ENCODE peak calls at places on chromosomes 6 and 20, in six cellular contexts. Y is HCT116, C is heart left ventricle, K is A549, S is ovary, Z is esophagus squamous epithelium. E is an unnamed sample. For H3K4me1, the result is how much of the 10 kb centered on the place peaks cover.

GRCh38 chr6:152697634-152698033 is at the start of gene MYCT1:
- DNase-seq in Y (no peak), C (no peak), K (no peak), S (no peak), Z (no peak), E (no peak)

GRCh38 chr6:132715204-132715603 is 1.3 kb upstream of the VNN1 start:
- DNase-seq in Y (peak), C (no peak), K (peak), S (no peak), Z (no peak), E (no peak)

GRCh38 chr6:80336906-80337305 is 230.4 kb downstream of the BCKDHB start:
- DNase-seq in Y (no peak), C (no peak), K (no peak), S (no peak), Z (no peak), E (no peak)

GRCh38 chr20:34549291-34549928 is 9.1 kb upstream of the MAP1LC3A start:
- DNase-seq in Y (peak), C (peak), K (peak), S (no peak), Z (no peak), E (no peak)

GRCh38 chr6:109343518-109343917 is 38.7 kb downstream of the CD164 start:
- DNase-seq in Y (no peak), C (no peak), K (no peak), S (no peak), Z (no peak), E (no peak)

GRCh38 chr6:71551798-71552197 is 263.2 kb downstream of the OGFRL1 start:
- DNase-seq in Y (no peak), C (no peak), K (no peak), S (no peak), Z (no peak), E (no peak)

GRCh38 chr6:116462516-116462915 is 1.3 kb downstream of the CALHM6 start:
- DNase-seq in Y (no peak), C (no peak), K (no peak), S (no peak), Z (no peak), E (no peak)

GRCh38 chr6:39400026-39400425 is 77.5 kb upstream of the KCNK16 start:
- DNase-seq in Y (no peak), C (no peak), K (no peak), S (no peak), Z (no peak), E (no peak)

GRCh38 chr20:44695295-44696230 is 19.6 kb upstream of the CCN5 start:
- DNase-seq in Y (no peak), C (no peak), K (no peak), S (no peak), Z (no peak), E (no peak)

GRCh38 chr6:65787787-65788186 is 80.8 kb upstream of the EYS start:
- DNase-seq in Y (no peak), C (peak), K (no peak), S (no peak), Z (no peak), E (no peak)

GRCh38 chr6:46014511-46015118 is 1.0 kb downstream of the CLIC5 start:
- DNase-seq in Y (no peak), C (peak), K (no peak), S (no peak), Z (no peak), E (no peak)

GRCh38 chr6:138030872-138031271 is 76.3 kb downstream of the PERP start:
- DNase-seq in Y (no peak), C (no peak), K (no peak), S (no peak), Z (no peak), E (no peak)

GRCh38 chr20:12152996-12153395 is 235.3 kb downstream of the BTBD3 start:
- DNase-seq in Y (no peak), C (no peak), K (no peak), S (no peak), Z (no peak), E (no peak)

GRCh38 chr6:117739869-117740268 is 64.6 kb downstream of the NUS1 start:
- DNase-seq in Y (no peak), C (no peak), K (no peak), S (no peak), Z (no peak), E (no peak)

GRCh38 chr6:7438011-7438410 is 48.4 kb downstream of the RIOK1 start:
- DNase-seq in Y (no peak), C (no peak), K (no peak), S (no peak), Z (no peak), E (no peak)

GRCh38 chr6:7215140-7215539 is 97.9 kb downstream of the SSR1 start:
- DNase-seq in Y (no peak), C (no peak), K (no peak), S (no peak), Z (no peak), E (no peak)

GRCh38 chr6:81762132-81762531 is 9.7 kb upstream of the TENT5A start:
- DNase-seq in Y (no peak), C (no peak), K (no peak), S (no peak), Z (no peak), E (no peak)

GRCh38 chr6:141562181-141562800 is 570.4 kb upstream of the GJE1 start:
- DNase-seq in Y (no peak), C (peak), K (no peak), S (peak), Z (no peak), E (no peak)

GRCh38 chr20:60206259-60206658 is 248.0 kb downstream of the CDH26 start:
- DNase-seq in Y (peak), C (no peak), K (peak), S (no peak), Z (no peak), E (no peak)

GRCh38 chr6:55825402-55826051 is 49.9 kb downstream of the BMP5 start:
- DNase-seq in Y (no peak), C (no peak), K (peak), S (no peak), Z (no peak), E (no peak)

GRCh38 chr20:24465730-24466129 is 3.7 kb upstream of the SYNDIG1 start:
- DNase-seq in Y (no peak), C (no peak), K (no peak), S (no peak), Z (no peak), E (no peak)

GRCh38 chr6:138107078-138107751 is at the start of gene PERP:
- DNase-seq in Y (peak), C (peak), K (peak), S (peak), Z (no peak), E (peak)

GRCh38 chr6:14272111-14273085 is 154.8 kb downstream of the CD83 start:
- DNase-seq in Y (no peak), C (no peak), K (peak), S (no peak), Z (no peak), E (no peak)

GRCh38 chr6:23302499-23302898 is 733.1 kb downstream of the HDGFL1 start:
- DNase-seq in Y (no peak), C (no peak), K (no peak), S (no peak), Z (no peak), E (no peak)

GRCh38 chr6:3135668-3136297 is 17.3 kb downstream of the BPHL start:
- DNase-seq in Y (no peak), C (no peak), K (no peak), S (no peak), Z (no peak), E (no peak)
- TF ChIP-seq POLR2A in Y (no peak), C (no peak), K (no peak), S (no peak), Z (no peak), E (no peak)

GRCh38 chr6:111802720-111803119 is 70.5 kb downstream of the FYN start:
- DNase-seq in Y (no peak), C (no peak), K (no peak), S (no peak), Z (no peak), E (no peak)

GRCh38 chr6:111805511-111806181 is 67.6 kb downstream of the FYN start:
- DNase-seq in Y (no peak), C (no peak), K (no peak), S (no peak), Z (no peak), E (no peak)

GRCh38 chr6:111804627-111805235 is 68.5 kb downstream of the FYN start:
- DNase-seq in Y (no peak), C (no peak), K (no peak), S (no peak), Z (no peak), E (peak)

GRCh38 chr6:111803384-111803783 is 69.9 kb downstream of the FYN start:
- DNase-seq in Y (no peak), C (no peak), K (no peak), S (no peak), Z (no peak), E (no peak)

DNA sequence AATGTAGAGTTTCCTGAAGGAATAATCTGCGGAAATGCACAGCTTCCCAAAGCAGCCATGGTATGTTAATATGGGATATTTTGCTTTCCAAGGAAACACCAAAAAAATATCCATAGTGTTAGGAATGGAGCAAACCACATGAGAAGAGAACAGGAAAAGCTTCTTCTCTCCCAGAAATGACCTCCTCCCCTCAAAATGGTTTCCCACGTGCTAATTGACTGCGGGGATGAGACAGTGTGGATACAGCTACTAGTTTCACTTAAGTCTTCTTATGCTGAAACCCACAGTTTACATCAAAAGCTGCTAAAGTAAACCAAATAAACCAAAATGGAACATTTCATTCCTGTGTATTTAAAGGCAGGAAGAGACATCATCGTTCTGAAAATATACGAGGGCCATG is 69.4 kb downstream of the FYN start:
- DNase-seq in Y (no peak), C (no peak), K (no peak), S (no peak), Z (no peak), E (no peak)
- H3K4me1 ChIP-seq in Y (under half), C (half or more), K (under half), S (under half), Z (under half), E (under half)

GRCh38 chr6:43968110-43968965 is 158.9 kb downstream of the MRPL14 start:
- DNase-seq in Y (no peak), C (no peak), K (no peak), S (no peak), Z (no peak), E (no peak)
- H3K4me3 ChIP-seq in Y (no peak), C (no peak), K (no peak), S (no peak), Z (no peak), E (no peak)

DNA sequence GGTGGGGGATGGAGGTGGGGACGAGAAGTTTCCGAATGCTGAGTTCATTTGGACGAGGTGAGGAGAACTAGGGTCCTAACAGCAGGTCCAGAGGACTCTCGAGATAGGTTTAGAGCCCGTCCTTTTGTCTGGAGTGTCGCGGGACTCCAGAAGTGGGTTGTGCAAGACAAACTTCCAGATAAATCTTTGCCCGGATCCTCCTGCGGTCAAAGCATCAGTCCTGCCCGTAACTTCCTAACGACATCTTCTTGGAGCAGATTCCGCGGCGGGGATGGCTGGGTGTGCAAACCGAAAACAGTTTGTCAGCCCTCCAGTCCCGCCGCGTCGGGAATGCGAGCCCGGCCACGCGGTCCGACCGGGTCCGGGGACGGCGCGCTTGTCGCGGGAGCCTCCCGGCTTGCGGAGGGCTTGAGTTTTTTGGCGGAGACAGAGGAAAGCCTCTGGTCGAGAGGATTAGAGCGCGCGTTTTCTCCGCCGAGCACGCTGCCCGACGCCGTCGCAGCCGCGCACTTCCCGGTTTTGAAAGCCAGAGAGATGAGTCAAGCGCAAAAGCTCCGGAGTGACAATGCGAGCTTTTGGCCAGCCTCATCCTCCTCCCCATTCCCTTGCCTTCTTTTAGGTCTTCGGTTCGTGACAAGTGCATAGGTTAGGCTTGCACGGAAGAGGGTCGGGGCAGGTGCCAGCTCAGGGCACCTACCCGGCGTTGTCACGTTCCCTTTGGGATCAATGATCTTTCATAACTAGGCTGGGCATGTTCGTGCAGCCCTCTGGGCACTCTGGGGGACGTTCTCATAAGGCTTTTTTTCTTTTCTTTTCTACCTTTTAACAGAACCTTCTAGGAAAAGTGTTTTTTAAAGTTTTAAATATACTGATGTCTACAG is 91.4 kb upstream of the PRDM1 start:
- DNase-seq in Y (peak), C (peak), K (peak), S (peak), Z (no peak), E (peak)
- TF ChIP-seq POLR2A in Y (no peak), C (no peak), K (no peak), S (no peak), Z (no peak), E (no peak)

GRCh38 chr20:45779011-45779915 is 12.4 kb downstream of the WFDC3 start:
- DNase-seq in Y (peak), C (peak), K (peak), S (peak), Z (no peak), E (peak)

GRCh38 chr20:45776931-45777330 is 14.8 kb downstream of the WFDC3 start:
- DNase-seq in Y (no peak), C (no peak), K (no peak), S (no peak), Z (no peak), E (no peak)

GRCh38 chr20:45782890-45783289 is 8.8 kb downstream of the WFDC3 start:
- DNase-seq in Y (peak), C (no peak), K (no peak), S (no peak), Z (no peak), E (no peak)

GRCh38 chr20:45781391-45781931 is 10.2 kb downstream of the WFDC3 start:
- DNase-seq in Y (peak), C (no peak), K (peak), S (no peak), Z (no peak), E (no peak)

DNA sequence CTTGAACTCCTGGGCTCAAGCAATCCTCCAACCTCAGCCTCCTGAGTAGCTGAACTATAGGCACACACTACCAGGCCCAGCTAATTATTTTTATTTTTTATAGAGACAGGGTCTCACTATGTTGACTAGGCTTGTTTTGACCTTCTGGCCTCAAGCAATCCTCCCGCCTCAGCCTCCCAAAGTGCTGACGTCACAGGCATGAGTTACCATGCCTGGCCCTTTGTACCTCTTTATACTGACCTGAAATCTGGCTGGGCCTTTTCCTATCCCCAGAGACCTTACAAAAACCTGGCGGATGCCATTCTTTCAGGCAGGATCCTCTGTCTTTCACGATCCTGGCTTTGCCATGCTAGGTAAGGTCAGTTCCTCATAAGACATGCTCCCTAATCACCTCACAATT is 11.5 kb downstream of the WFDC3 start:
- DNase-seq in Y (no peak), C (no peak), K (no peak), S (no peak), Z (no peak), E (no peak)
- H3K4me1 ChIP-seq in Y (half or more), C (under half), K (under half), S (under half), Z (half or more), E (under half)

GRCh38 chr20:61956396-61957342 is 109.0 kb downstream of the TAF4 start:
- DNase-seq in Y (no peak), C (no peak), K (no peak), S (peak), Z (no peak), E (no peak)

GRCh38 chr20:61953037-61953788 is 112.5 kb downstream of the TAF4 start:
- DNase-seq in Y (no peak), C (no peak), K (no peak), S (no peak), Z (no peak), E (no peak)

GRCh38 chr20:61955668-61956395 is 109.8 kb downstream of the TAF4 start:
- DNase-seq in Y (no peak), C (no peak), K (no peak), S (no peak), Z (no peak), E (no peak)

GRCh38 chr20:61953789-61954125 is 111.9 kb downstream of the TAF4 start:
- DNase-seq in Y (no peak), C (no peak), K (no peak), S (no peak), Z (no peak), E (no peak)

GRCh38 chr20:61954276-61955021 is 111.2 kb downstream of the TAF4 start:
- DNase-seq in Y (no peak), C (no peak), K (no peak), S (no peak), Z (no peak), E (no peak)
- H3K4me3 ChIP-seq in Y (no peak), C (no peak), K (no peak), S (no peak), Z (no peak), E (no peak)

DNA sequence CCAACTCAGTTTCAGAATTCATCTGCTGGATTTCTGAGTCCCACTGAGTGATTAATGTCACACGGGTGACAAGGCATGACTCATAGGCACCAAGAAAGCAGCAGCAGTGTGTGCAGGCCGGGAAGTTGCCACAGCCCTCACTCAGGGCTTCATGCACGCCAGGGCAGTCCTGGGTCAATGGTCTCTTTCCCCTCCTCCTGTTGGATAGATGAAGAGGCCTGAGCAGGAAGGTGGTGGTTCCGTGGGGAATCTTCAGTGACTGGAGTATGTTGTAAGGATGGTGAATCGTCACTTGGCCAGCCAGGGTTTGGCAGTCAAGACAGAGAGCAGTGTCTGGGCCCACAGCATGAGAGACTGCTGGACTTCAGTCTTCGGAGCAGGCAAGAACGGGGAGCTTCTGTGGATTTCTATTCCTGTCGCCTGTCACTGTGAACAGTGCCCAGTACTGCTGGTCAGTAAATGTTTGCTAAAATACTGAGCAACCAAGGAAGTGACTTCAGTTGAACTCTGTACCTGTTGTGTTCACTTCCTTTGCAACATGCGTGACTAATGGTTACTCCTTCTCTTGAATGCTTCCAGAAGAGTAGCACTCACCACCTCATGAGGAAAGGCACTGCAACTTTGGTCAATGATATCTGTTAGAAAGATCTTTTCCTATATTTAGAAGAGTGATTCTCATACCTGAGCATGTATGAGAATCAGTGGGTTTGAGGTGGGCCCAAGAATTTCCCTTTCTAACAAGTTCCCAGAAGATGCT is 62.0 kb upstream of the CD93 start:
- DNase-seq in Y (peak), C (no peak), K (peak), S (no peak), Z (no peak), E (no peak)
- TF ChIP-seq POLR2A in Y (no peak), C (no peak), K (no peak), S (no peak), Z (no peak), E (no peak)

E was measured in uterus.